ENCODE peak calls at places on chromosome 22, in nine cellular contexts. One of them, this sample, is unnamed.

GRCh38 chr22:30763815-30764686 is 69.4 kb downstream of the OSBP2 start:
- DNase-seq in HCT116: peak
- DNase-seq in skeletal muscle cell: peak
- DNase-seq in astrocyte of the spinal cord: peak
- DNase-seq in uterus: no peak
- DNase-seq in WTC11: peak
- DNase-seq in Peyer's patch: no peak
- DNase-seq in SK-MEL-5: peak
- DNase-seq in anterior cingulate cortex: no peak
- DNase-seq in this sample: peak

GRCh38 chr22:42643632-42644421 is 3.4 kb upstream of the ATP5MGL start:
- DNase-seq in HCT116: no peak
- DNase-seq in skeletal muscle cell: no peak
- DNase-seq in astrocyte of the spinal cord: no peak
- DNase-seq in uterus: no peak
- DNase-seq in WTC11: no peak
- DNase-seq in Peyer's patch: no peak
- DNase-seq in SK-MEL-5: no peak
- DNase-seq in anterior cingulate cortex: no peak
- DNase-seq in this sample: no peak

GRCh38 chr22:35617137-35617755 is at the start of gene MB:
- DNase-seq in HCT116: no peak
- DNase-seq in skeletal muscle cell: no peak
- DNase-seq in astrocyte of the spinal cord: no peak
- DNase-seq in uterus: no peak
- DNase-seq in WTC11: no peak
- DNase-seq in Peyer's patch: no peak
- DNase-seq in SK-MEL-5: no peak
- DNase-seq in anterior cingulate cortex: no peak
- DNase-seq in this sample: no peak

GRCh38 chr22:46066691-46067090 is 83.6 kb upstream of the PPARA start:
- DNase-seq in HCT116: no peak
- DNase-seq in skeletal muscle cell: no peak
- DNase-seq in astrocyte of the spinal cord: peak
- DNase-seq in uterus: peak
- DNase-seq in WTC11: no peak
- DNase-seq in Peyer's patch: peak
- DNase-seq in SK-MEL-5: peak
- DNase-seq in anterior cingulate cortex: no peak
- DNase-seq in this sample: no peak

GRCh38 chr22:34427436-34427835 is 507.2 kb upstream of the LARGE1 start:
- DNase-seq in HCT116: no peak
- DNase-seq in skeletal muscle cell: no peak
- DNase-seq in astrocyte of the spinal cord: no peak
- DNase-seq in uterus: no peak
- DNase-seq in WTC11: no peak
- DNase-seq in Peyer's patch: no peak
- DNase-seq in SK-MEL-5: no peak
- DNase-seq in anterior cingulate cortex: no peak
- DNase-seq in this sample: no peak

GRCh38 chr22:28813772-28814518 is 13.6 kb upstream of the XBP1 start:
- DNase-seq in HCT116: no peak
- DNase-seq in skeletal muscle cell: no peak
- DNase-seq in astrocyte of the spinal cord: no peak
- DNase-seq in uterus: peak
- DNase-seq in WTC11: no peak
- DNase-seq in Peyer's patch: no peak
- DNase-seq in SK-MEL-5: no peak
- DNase-seq in anterior cingulate cortex: no peak
- DNase-seq in this sample: no peak

GRCh38 chr22:48899523-48900326 is 927.9 kb downstream of the BRD1 start:
- DNase-seq in HCT116: no peak
- DNase-seq in skeletal muscle cell: no peak
- DNase-seq in astrocyte of the spinal cord: no peak
- DNase-seq in uterus: no peak
- DNase-seq in WTC11: no peak
- DNase-seq in Peyer's patch: peak
- DNase-seq in SK-MEL-5: no peak
- DNase-seq in anterior cingulate cortex: no peak
- DNase-seq in this sample: no peak

GRCh38 chr22:33539902-33540751 is 380.1 kb downstream of the LARGE1 start:
- DNase-seq in HCT116: no peak
- DNase-seq in skeletal muscle cell: no peak
- DNase-seq in astrocyte of the spinal cord: no peak
- DNase-seq in uterus: peak
- DNase-seq in WTC11: no peak
- DNase-seq in Peyer's patch: peak
- DNase-seq in SK-MEL-5: peak
- DNase-seq in anterior cingulate cortex: peak
- DNase-seq in this sample: no peak

GRCh38 chr22:49549851-49550430 is 277.7 kb downstream of the BRD1 start:
- DNase-seq in HCT116: no peak
- DNase-seq in skeletal muscle cell: no peak
- DNase-seq in astrocyte of the spinal cord: no peak
- DNase-seq in uterus: no peak
- DNase-seq in WTC11: no peak
- DNase-seq in Peyer's patch: peak
- DNase-seq in SK-MEL-5: no peak
- DNase-seq in anterior cingulate cortex: no peak
- DNase-seq in this sample: no peak

GRCh38 chr22:43297246-43298061 is 45.7 kb downstream of the SCUBE1 start:
- DNase-seq in HCT116: no peak
- DNase-seq in skeletal muscle cell: no peak
- DNase-seq in astrocyte of the spinal cord: no peak
- DNase-seq in uterus: peak
- DNase-seq in WTC11: no peak
- DNase-seq in Peyer's patch: no peak
- DNase-seq in SK-MEL-5: no peak
- DNase-seq in anterior cingulate cortex: no peak
- DNase-seq in this sample: no peak

GRCh38 chr22:41910599-41911291 is 4.1 kb downstream of the SHISA8 start:
- DNase-seq in HCT116: no peak
- DNase-seq in skeletal muscle cell: no peak
- DNase-seq in astrocyte of the spinal cord: no peak
- DNase-seq in uterus: no peak
- DNase-seq in WTC11: no peak
- DNase-seq in Peyer's patch: no peak
- DNase-seq in SK-MEL-5: no peak
- DNase-seq in anterior cingulate cortex: no peak
- DNase-seq in this sample: peak

GRCh38 chr22:37020192-37020479 is 594 bp downstream of the MPST start:
- DNase-seq in HCT116: peak
- DNase-seq in skeletal muscle cell: no peak
- DNase-seq in astrocyte of the spinal cord: peak
- DNase-seq in uterus: peak
- DNase-seq in WTC11: no peak
- DNase-seq in Peyer's patch: peak
- DNase-seq in SK-MEL-5: peak
- DNase-seq in anterior cingulate cortex: no peak
- DNase-seq in this sample: peak

GRCh38 chr22:22692707-22693530 is 48.5 kb downstream of the GGTLC2 start:
- DNase-seq in HCT116: no peak
- DNase-seq in skeletal muscle cell: no peak
- DNase-seq in astrocyte of the spinal cord: peak
- DNase-seq in uterus: no peak
- DNase-seq in WTC11: peak
- DNase-seq in Peyer's patch: peak
- DNase-seq in SK-MEL-5: peak
- DNase-seq in anterior cingulate cortex: no peak
- DNase-seq in this sample: peak

GRCh38 chr22:25067851-25068421 is 115.4 kb downstream of the KIAA1671 start:
- DNase-seq in HCT116: no peak
- DNase-seq in skeletal muscle cell: peak
- DNase-seq in astrocyte of the spinal cord: no peak
- DNase-seq in uterus: no peak
- DNase-seq in WTC11: no peak
- DNase-seq in Peyer's patch: no peak
- DNase-seq in SK-MEL-5: no peak
- DNase-seq in anterior cingulate cortex: peak
- DNase-seq in this sample: no peak

GRCh38 chr22:49751968-49752597 is 75.6 kb downstream of the BRD1 start:
- DNase-seq in HCT116: no peak
- DNase-seq in skeletal muscle cell: no peak
- DNase-seq in astrocyte of the spinal cord: no peak
- DNase-seq in uterus: no peak
- DNase-seq in WTC11: no peak
- DNase-seq in Peyer's patch: no peak
- DNase-seq in SK-MEL-5: no peak
- DNase-seq in anterior cingulate cortex: no peak
- DNase-seq in this sample: no peak

GRCh38 chr22:23137468-23137867 is 4.3 kb downstream of the RSPH14 start:
- DNase-seq in HCT116: no peak
- DNase-seq in skeletal muscle cell: no peak
- DNase-seq in astrocyte of the spinal cord: no peak
- DNase-seq in uterus: no peak
- DNase-seq in WTC11: no peak
- DNase-seq in Peyer's patch: no peak
- DNase-seq in SK-MEL-5: no peak
- DNase-seq in anterior cingulate cortex: no peak
- DNase-seq in this sample: no peak

GRCh38 chr22:32018056-32018455 is 25.0 kb upstream of the SLC5A1 start:
- DNase-seq in HCT116: no peak
- DNase-seq in skeletal muscle cell: no peak
- DNase-seq in astrocyte of the spinal cord: peak
- DNase-seq in uterus: no peak
- DNase-seq in WTC11: no peak
- DNase-seq in Peyer's patch: no peak
- DNase-seq in SK-MEL-5: no peak
- DNase-seq in anterior cingulate cortex: no peak
- DNase-seq in this sample: no peak

GRCh38 chr22:18091478-18091877 is 13.7 kb downstream of the PEX26 start:
- DNase-seq in HCT116: no peak
- DNase-seq in skeletal muscle cell: no peak
- DNase-seq in astrocyte of the spinal cord: no peak
- DNase-seq in uterus: peak
- DNase-seq in WTC11: no peak
- DNase-seq in Peyer's patch: no peak
- DNase-seq in SK-MEL-5: no peak
- DNase-seq in anterior cingulate cortex: no peak
- DNase-seq in this sample: no peak

GRCh38 chr22:19984851-19985811 is 31.5 kb downstream of the ARVCF start:
- DNase-seq in HCT116: no peak
- DNase-seq in skeletal muscle cell: no peak
- DNase-seq in astrocyte of the spinal cord: no peak
- DNase-seq in uterus: no peak
- DNase-seq in WTC11: no peak
- DNase-seq in Peyer's patch: no peak
- DNase-seq in SK-MEL-5: no peak
- DNase-seq in anterior cingulate cortex: no peak
- DNase-seq in this sample: no peak

GRCh38 chr22:36540867-36541642 is 12.1 kb upstream of the EIF3D start:
- DNase-seq in HCT116: no peak
- DNase-seq in skeletal muscle cell: no peak
- DNase-seq in astrocyte of the spinal cord: peak
- DNase-seq in uterus: no peak
- DNase-seq in WTC11: no peak
- DNase-seq in Peyer's patch: no peak
- DNase-seq in SK-MEL-5: no peak
- DNase-seq in anterior cingulate cortex: no peak
- DNase-seq in this sample: no peak

GRCh38 chr22:48152154-48152775 is 1389.8 kb downstream of the TBC1D22A start:
- DNase-seq in HCT116: no peak
- DNase-seq in skeletal muscle cell: no peak
- DNase-seq in astrocyte of the spinal cord: no peak
- DNase-seq in uterus: no peak
- DNase-seq in WTC11: no peak
- DNase-seq in Peyer's patch: no peak
- DNase-seq in SK-MEL-5: no peak
- DNase-seq in anterior cingulate cortex: no peak
- DNase-seq in this sample: no peak

GRCh38 chr22:46607483-46608114 is 12.6 kb upstream of the GRAMD4 start:
- DNase-seq in HCT116: no peak
- DNase-seq in skeletal muscle cell: no peak
- DNase-seq in astrocyte of the spinal cord: no peak
- DNase-seq in uterus: no peak
- DNase-seq in WTC11: no peak
- DNase-seq in Peyer's patch: no peak
- DNase-seq in SK-MEL-5: no peak
- DNase-seq in anterior cingulate cortex: no peak
- DNase-seq in this sample: no peak

GRCh38 chr22:46057206-46057605 is 80.2 kb upstream of the WNT7B start:
- DNase-seq in HCT116: no peak
- DNase-seq in skeletal muscle cell: no peak
- DNase-seq in astrocyte of the spinal cord: peak
- DNase-seq in uterus: peak
- DNase-seq in WTC11: peak
- DNase-seq in Peyer's patch: peak
- DNase-seq in SK-MEL-5: no peak
- DNase-seq in anterior cingulate cortex: no peak
- DNase-seq in this sample: no peak

GRCh38 chr22:42296381-42296853 is 26.0 kb upstream of the TCF20 start:
- DNase-seq in HCT116: no peak
- DNase-seq in skeletal muscle cell: no peak
- DNase-seq in astrocyte of the spinal cord: no peak
- DNase-seq in uterus: no peak
- DNase-seq in WTC11: peak
- DNase-seq in Peyer's patch: no peak
- DNase-seq in SK-MEL-5: no peak
- DNase-seq in anterior cingulate cortex: peak
- DNase-seq in this sample: no peak

GRCh38 chr22:19546680-19547079 is 22.5 kb upstream of the CLDN5 start:
- DNase-seq in HCT116: no peak
- DNase-seq in skeletal muscle cell: no peak
- DNase-seq in astrocyte of the spinal cord: no peak
- DNase-seq in uterus: no peak
- DNase-seq in WTC11: no peak
- DNase-seq in Peyer's patch: no peak
- DNase-seq in SK-MEL-5: no peak
- DNase-seq in anterior cingulate cortex: no peak
- DNase-seq in this sample: no peak

GRCh38 chr22:38996105-38996504 is 14.0 kb downstream of the APOBEC3B start:
- DNase-seq in HCT116: no peak
- DNase-seq in skeletal muscle cell: no peak
- DNase-seq in astrocyte of the spinal cord: no peak
- DNase-seq in uterus: no peak
- DNase-seq in WTC11: no peak
- DNase-seq in Peyer's patch: no peak
- DNase-seq in SK-MEL-5: no peak
- DNase-seq in anterior cingulate cortex: no peak
- DNase-seq in this sample: no peak

GRCh38 chr22:20994128-20994901 is 7.6 kb downstream of the THAP7 start:
- DNase-seq in HCT116: no peak
- DNase-seq in skeletal muscle cell: no peak
- DNase-seq in astrocyte of the spinal cord: no peak
- DNase-seq in uterus: no peak
- DNase-seq in WTC11: no peak
- DNase-seq in Peyer's patch: no peak
- DNase-seq in SK-MEL-5: no peak
- DNase-seq in anterior cingulate cortex: no peak
- DNase-seq in this sample: no peak

GRCh38 chr22:48677168-48677520 is 1150.5 kb downstream of the BRD1 start:
- DNase-seq in HCT116: no peak
- DNase-seq in skeletal muscle cell: no peak
- DNase-seq in astrocyte of the spinal cord: no peak
- DNase-seq in uterus: no peak
- DNase-seq in WTC11: no peak
- DNase-seq in Peyer's patch: no peak
- DNase-seq in SK-MEL-5: no peak
- DNase-seq in anterior cingulate cortex: no peak
- DNase-seq in this sample: no peak

GRCh38 chr22:35514366-35514765 is 26.3 kb upstream of the RASD2 start:
- DNase-seq in HCT116: no peak
- DNase-seq in skeletal muscle cell: no peak
- DNase-seq in astrocyte of the spinal cord: no peak
- DNase-seq in uterus: no peak
- DNase-seq in WTC11: no peak
- DNase-seq in Peyer's patch: no peak
- DNase-seq in SK-MEL-5: no peak
- DNase-seq in anterior cingulate cortex: no peak
- DNase-seq in this sample: no peak

GRCh38 chr22:37801946-37802309 is 5.8 kb upstream of the GCAT start:
- DNase-seq in HCT116: no peak
- DNase-seq in skeletal muscle cell: no peak
- DNase-seq in astrocyte of the spinal cord: no peak
- DNase-seq in uterus: no peak
- DNase-seq in WTC11: no peak
- DNase-seq in Peyer's patch: peak
- DNase-seq in SK-MEL-5: no peak
- DNase-seq in anterior cingulate cortex: no peak
- DNase-seq in this sample: no peak

GRCh38 chr22:49800408-49801238 is 27.1 kb downstream of the BRD1 start:
- DNase-seq in HCT116: no peak
- DNase-seq in skeletal muscle cell: no peak
- DNase-seq in astrocyte of the spinal cord: no peak
- DNase-seq in uterus: no peak
- DNase-seq in WTC11: no peak
- DNase-seq in Peyer's patch: no peak
- DNase-seq in SK-MEL-5: no peak
- DNase-seq in anterior cingulate cortex: no peak
- DNase-seq in this sample: no peak